ENCODE peak calls at places on chromosomes 2 and 18, in ten cellular contexts. Z is GM23338; G is upper lobe of right lung; B is left ventricle myocardium inferior; E is CD4-positive, alpha-beta T cell; J is H1; M is A549; T is body of pancreas; U is sigmoid colon; Q is Karpas-422. I is an unnamed sample.
A peak's percentile ranks its signal among the peaks of the same experiment; 100 is the strongest.

GRCh38 chr2:238741277-238741676 is 106.6 kb upstream of the TWIST2 start:
- DNase-seq in Z (no peak), G (no peak), B (no peak), E (no peak), J (no peak), M (no peak), T (no peak), U (no peak), Q (no peak), I (no peak)

GRCh38 chr2:222468338-222468737 is 44.0 kb downstream of the SGPP2 start:
- DNase-seq in Z (no peak), G (no peak), B (peak; percentile 69), E (no peak), J (no peak), M (no peak), T (no peak), U (no peak), Q (no peak), I (peak; percentile 51)

GRCh38 chr2:131154647-131155046 is 49.5 kb downstream of the PLEKHB2 start:
- DNase-seq in Z (no peak), G (no peak), B (no peak), E (no peak), J (no peak), M (no peak), T (no peak), U (no peak), Q (no peak), I (no peak)

GRCh38 chr2:222334914-222335313 is 36.1 kb upstream of the PAX3 start:
- DNase-seq in Z (no peak), G (no peak), B (no peak), E (no peak), J (no peak), M (no peak), T (no peak), U (no peak), Q (no peak), I (no peak)

GRCh38 chr2:214076527-214076926 is 334.3 kb upstream of the VWC2L start:
- DNase-seq in Z (no peak), G (no peak), B (no peak), E (no peak), J (no peak), M (peak; percentile 3), T (no peak), U (no peak), Q (no peak), I (no peak)

GRCh38 chr18:9731380-9731779 is 23.3 kb downstream of the RAB31 start:
- DNase-seq in Z (no peak), G (no peak), B (no peak), E (no peak), J (no peak), M (no peak), T (no peak), U (peak; percentile 28), Q (peak; percentile 21), I (no peak)

GRCh38 chr2:188235364-188235763 is 56.3 kb upstream of the GULP1 start:
- DNase-seq in Z (no peak), G (no peak), B (no peak), E (no peak), J (no peak), M (no peak), T (no peak), U (no peak), Q (no peak), I (no peak)

GRCh38 chr2:162890690-162891311 is 52.2 kb upstream of the KCNH7 start:
- DNase-seq in Z (peak; percentile 66), G (no peak), B (no peak), E (no peak), J (no peak), M (peak; percentile 7), T (peak; percentile 33), U (no peak), Q (peak; percentile 75), I (peak; percentile 74)

GRCh38 chr2:59884166-59884565 is 669.3 kb downstream of the BCL11A start:
- DNase-seq in Z (no peak), G (no peak), B (no peak), E (no peak), J (no peak), M (no peak), T (no peak), U (no peak), Q (no peak), I (no peak)

GRCh38 chr2:47334356-47335136 is 68.4 kb upstream of the MSH2 start:
- DNase-seq in Z (peak; percentile 78), G (no peak), B (no peak), E (no peak), J (peak; percentile 62), M (no peak), T (no peak), U (no peak), Q (no peak), I (no peak)

GRCh38 chr2:148642891-148643416 is 1.6 kb upstream of the EPC2 start:
- DNase-seq in Z (no peak), G (no peak), B (no peak), E (no peak), J (no peak), M (no peak), T (peak; percentile 28), U (no peak), Q (no peak), I (no peak)

GRCh38 chr2:12543452-12544220 is 173.1 kb upstream of the TRIB2 start:
- DNase-seq in Z (no peak), G (no peak), B (no peak), E (no peak), J (no peak), M (no peak), T (no peak), U (no peak), Q (no peak), I (no peak)

GRCh38 chr2:165401285-165401852 is 68.1 kb upstream of the CSRNP3 start:
- DNase-seq in Z (peak; percentile 90), G (no peak), B (no peak), E (no peak), J (no peak), M (no peak), T (peak; percentile 48), U (no peak), Q (peak; percentile 85), I (peak; percentile 74)

GRCh38 chr2:237459741-237460174 is 27.3 kb upstream of the MLPH start:
- DNase-seq in Z (no peak), G (no peak), B (no peak), E (no peak), J (no peak), M (no peak), T (no peak), U (no peak), Q (no peak), I (no peak)

GRCh38 chr18:5057348-5058012 is 139.6 kb downstream of the AKAIN1 start:
- DNase-seq in Z (peak; percentile 89), G (no peak), B (peak; percentile 23), E (peak; percentile 47), J (peak; percentile 82), M (peak; percentile 21), T (peak; percentile 68), U (peak; percentile 69), Q (peak; percentile 84), I (peak; percentile 57)

GRCh38 chr2:199160677-199161465 is 296.9 kb downstream of the SATB2 start:
- DNase-seq in Z (no peak), G (no peak), B (no peak), E (no peak), J (no peak), M (no peak), T (no peak), U (no peak), Q (no peak), I (no peak)

DNA sequence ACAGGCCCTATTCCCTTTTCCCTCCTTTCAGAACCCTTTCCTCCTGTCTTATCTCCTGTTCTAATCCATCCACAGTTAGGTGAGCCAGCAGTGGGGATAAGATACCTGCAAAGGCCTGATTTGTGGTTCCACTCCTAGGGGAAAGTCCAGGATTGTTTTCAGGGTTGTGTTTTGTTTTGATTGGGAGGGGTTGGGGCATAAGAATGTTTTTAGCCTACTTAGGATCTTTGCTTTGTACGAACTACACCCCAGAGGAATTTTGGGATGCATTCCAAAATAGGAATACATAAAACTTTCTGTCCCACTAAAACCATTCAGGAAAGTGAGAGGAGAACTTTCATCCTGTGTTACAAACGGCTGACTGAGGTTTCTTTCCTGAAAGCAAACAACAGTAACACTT is 150.8 kb upstream of the PGAP1 start:
- DNase-seq in Z (no peak), G (no peak), B (no peak), E (no peak), J (no peak), M (no peak), T (no peak), U (no peak), Q (no peak), I (no peak)
- H3K27ac ChIP-seq in Z (no peak overlapping the region), G (no peak overlapping the region), B (peak overlapping the region; percentile 16), E (no peak overlapping the region), J (no peak overlapping the region), M (no peak overlapping the region), T (no peak overlapping the region), U (peak overlapping the region; percentile 6), Q (no peak overlapping the region), I (no peak overlapping the region)

DNA sequence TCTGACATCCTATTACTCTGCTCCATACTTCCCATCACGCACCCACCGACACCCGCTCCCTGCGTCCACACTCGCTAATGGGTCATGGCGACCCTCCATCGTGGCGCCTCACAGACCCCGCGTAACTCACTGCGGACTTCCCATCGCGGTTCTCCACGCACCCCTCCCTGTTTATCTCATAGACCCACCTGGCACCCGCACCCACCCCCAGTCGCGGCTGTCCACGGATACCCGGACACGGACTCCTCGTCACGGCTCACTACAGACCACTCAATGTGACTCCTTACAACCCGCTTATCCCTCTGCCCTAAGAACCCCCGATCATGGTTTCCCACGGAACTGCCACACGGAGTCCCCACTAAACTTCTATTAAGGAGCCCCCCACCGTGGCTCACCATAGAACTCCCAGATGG is 458 bp downstream of the CXXC1 start:
- DNase-seq in Z (no peak), G (peak; percentile 70), B (no peak), E (no peak), J (no peak), M (no peak), T (no peak), U (peak; percentile 78), Q (peak; percentile 62), I (no peak)
- H3K27ac ChIP-seq in Z (no peak overlapping the region), G (peak overlapping the region; percentile 94), B (peak overlapping the region; percentile 94), E (peak overlapping the region; percentile 72), J (peak overlapping the region; percentile 47), M (peak overlapping the region; percentile 96), T (peak overlapping the region; percentile 86), U (peak overlapping the region; percentile 87), Q (peak overlapping the region; percentile 21), I (peak overlapping the region; percentile 21)

DNA sequence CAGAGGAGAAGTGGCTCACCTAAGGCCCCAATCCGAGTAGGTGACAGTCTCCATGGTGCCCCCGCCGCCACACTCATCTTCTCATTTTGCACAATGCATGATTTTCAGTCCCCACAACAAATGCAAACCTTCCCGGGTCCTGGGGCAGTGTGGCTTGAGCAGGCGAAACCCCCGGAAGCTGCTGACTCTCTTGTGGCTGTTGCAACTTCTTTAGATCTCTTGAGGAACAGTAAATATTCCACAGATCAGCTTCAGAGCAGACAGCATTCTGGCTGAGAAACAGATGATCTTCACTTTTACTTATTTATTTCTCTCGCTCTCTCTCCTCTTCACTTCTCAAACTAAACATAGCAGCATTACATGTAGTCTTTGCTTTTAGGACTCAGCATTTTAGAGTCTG is 51.9 kb downstream of the ASAP2 start:
- DNase-seq in Z (no peak), G (no peak), B (no peak), E (no peak), J (no peak), M (no peak), T (no peak), U (no peak), Q (no peak), I (no peak)
- H3K27ac ChIP-seq in Z (no peak overlapping the region), G (peak overlapping the region; percentile 37), B (peak overlapping the region; percentile 90), E (no peak overlapping the region), J (no peak overlapping the region), M (no peak overlapping the region), T (no peak overlapping the region), U (peak overlapping the region; percentile 82), Q (no peak overlapping the region), I (no peak overlapping the region)

GRCh38 chr2:216275890-216276289 is 96.4 kb downstream of the MARCHF4 start:
- DNase-seq in Z (no peak), G (no peak), B (no peak), E (no peak), J (no peak), M (no peak), T (no peak), U (no peak), Q (no peak), I (no peak)
- H3K27ac ChIP-seq in Z (no peak overlapping the region), G (no peak overlapping the region), B (no peak overlapping the region), E (no peak overlapping the region), J (no peak overlapping the region), M (no peak overlapping the region), T (no peak overlapping the region), U (no peak overlapping the region), Q (no peak overlapping the region), I (no peak overlapping the region)